ENCODE peak calls at places on chromosomes 13 and 19, in four cellular contexts. U is BE2C, X is GM12865, T is NCI-H774. W is an unnamed sample.

GRCh38 chr13:114104626-114105350 is 27.6 kb downstream of the RASA3 start:
- DNase-seq in U (no peak), X (no peak), T (no peak), W (no peak)

GRCh38 chr19:29449371-29449770 is 76.4 kb upstream of the VSTM2B start:
- DNase-seq in U (no peak), X (no peak), T (no peak), W (no peak)

GRCh38 chr13:32956595-32956933 is 59.7 kb upstream of the KL start:
- DNase-seq in U (no peak), X (no peak), T (no peak), W (no peak)

GRCh38 chr13:39684531-39685137 is 29.2 kb downstream of the COG6 start:
- DNase-seq in U (no peak), X (peak; percentile 36), T (no peak), W (no peak)

GRCh38 chr13:101325423-101325822 is 90.9 kb downstream of the NALCN start:
- DNase-seq in U (no peak), X (no peak), T (no peak), W (no peak)

GRCh38 chr13:92573467-92574057 is 653.0 kb upstream of the GPC6 start:
- DNase-seq in U (peak; percentile 50), X (peak; percentile 59), T (no peak), W (no peak)

GRCh38 chr19:38650180-38650775 is 2.8 kb downstream of the ACTN4 start:
- DNase-seq in U (no peak), X (peak; percentile 34), T (no peak), W (no peak)

GRCh38 chr19:1864480-1865171 is 1.2 kb upstream of the KLF16 start:
- DNase-seq in U (peak; percentile 80), X (peak; percentile 89), T (peak; percentile 53), W (peak; percentile 75)

GRCh38 chr19:37692956-37693660 is 26.5 kb downstream of the ZNF607 start:
- DNase-seq in U (no peak), X (no peak), T (no peak), W (no peak)

GRCh38 chr13:29547135-29547534 is 48.4 kb downstream of the SLC7A1 start:
- DNase-seq in U (no peak), X (no peak), T (no peak), W (no peak)

GRCh38 chr13:112972258-112972657 is 3.2 kb downstream of the MCF2L start:
- DNase-seq in U (no peak), X (no peak), T (no peak), W (no peak)

GRCh38 chr19:16073481-16073880 is 2.8 kb upstream of the TPM4 start:
- DNase-seq in U (no peak), X (no peak), T (no peak), W (no peak)

GRCh38 chr13:49113526-49114286 is 106.4 kb upstream of the MLNR start:
- DNase-seq in U (no peak), X (no peak), T (no peak), W (no peak)

GRCh38 chr19:3710265-3710812 is 2.2 kb downstream of the TJP3 start:
- DNase-seq in U (no peak), X (no peak), T (peak; percentile 55), W (no peak)

GRCh38 chr13:80338781-80339577 is 1.9 kb downstream of the SPRY2 start:
- DNase-seq in U (peak; percentile 82), X (peak; percentile 40), T (no peak), W (peak; percentile 51)

GRCh38 chr19:13018037-13018914 is 23.0 kb downstream of the NFIX start:
- DNase-seq in U (peak; percentile 76), X (no peak), T (no peak), W (no peak)

GRCh38 chr19:48926909-48927308 is 6.6 kb upstream of the DHDH start:
- DNase-seq in U (no peak), X (no peak), T (no peak), W (no peak)

GRCh38 chr13:35599385-35599784 is 122.9 kb upstream of the MAB21L1 start:
- DNase-seq in U (peak; percentile 32), X (no peak), T (no peak), W (no peak)

GRCh38 chr19:29806098-29806866 is 5.5 kb upstream of the CCNE1 start:
- DNase-seq in U (peak; percentile 81), X (peak; percentile 25), T (no peak), W (no peak)

GRCh38 chr19:41894350-41894749 is 11.4 kb downstream of the ARHGEF1 start:
- DNase-seq in U (no peak), X (no peak), T (no peak), W (no peak)

GRCh38 chr19:35403116-35403760 is 32.4 kb downstream of the GPR42 start:
- DNase-seq in U (no peak), X (peak; percentile 76), T (no peak), W (no peak)

W was measured in progenitor cell of endocrine pancreas.